ENCODE peak calls at places on chromosomes 6 and 20, in eight cellular contexts. G is PC-9; P is right cardiac atrium; W is psoas muscle; M is ovary; F is mesendoderm; V is A549; Z is CD8-positive, alpha-beta memory T cell. H is an unnamed sample.

GRCh38 chr6:167678102-167679101 is 148.3 kb upstream of the AFDN start:
- DNase-seq in M (peak; percentile 70), G (no peak), F (peak; percentile 52), V (no peak), P (peak; percentile 86), Z (no peak), W (peak; percentile 67), H (no peak)

GRCh38 chr6:19444481-19444880 is 392.7 kb upstream of the ID4 start:
- DNase-seq in G (no peak), W (no peak), P (no peak), V (no peak), Z (no peak), F (no peak), M (no peak), H (no peak)

GRCh38 chr6:117989086-117989485 is 82.0 kb downstream of the SLC35F1 start:
- DNase-seq in G (no peak), V (no peak), M (no peak), W (no peak), P (no peak), F (no peak), Z (no peak), H (no peak)

GRCh38 chr6:133958782-133959181 is 5.8 kb downstream of the TBPL1 start:
- DNase-seq in V (no peak), G (no peak), F (no peak), W (no peak), Z (no peak), P (no peak), M (no peak), H (no peak)

GRCh38 chr20:14617123-14617522 is 279.7 kb upstream of the FLRT3 start:
- DNase-seq in W (no peak), Z (no peak), V (peak; percentile 66), P (no peak), F (no peak), M (no peak), G (no peak), H (no peak)

GRCh38 chr6:36150283-36150682 is 20.0 kb downstream of the MAPK13 start:
- DNase-seq in W (no peak), P (no peak), V (no peak), Z (no peak), G (no peak), M (no peak), F (no peak), H (no peak)

GRCh38 chr6:4664117-4664626 is 112.0 kb upstream of the CDYL start:
- DNase-seq in W (peak; percentile 94), V (no peak), G (no peak), M (peak; percentile 69), Z (no peak), F (no peak), P (peak; percentile 88), H (no peak)

GRCh38 chr6:127484207-127484858 is 25.1 kb upstream of the KIAA0408 start:
- DNase-seq in Z (no peak), M (no peak), V (peak; percentile 23), G (no peak), W (no peak), F (no peak), P (no peak), H (no peak)

GRCh38 chr6:25387921-25388320 is 108.7 kb downstream of the CARMIL1 start:
- DNase-seq in M (no peak), F (no peak), Z (no peak), V (no peak), W (no peak), G (no peak), P (no peak), H (no peak)

GRCh38 chr6:56399250-56399671 is 151.9 kb upstream of the COL21A1 start:
- DNase-seq in G (no peak), F (peak; percentile 61), V (peak; percentile 78), W (no peak), Z (no peak), P (no peak), M (no peak), H (no peak)

GRCh38 chr6:132063204-132063603 is 112.0 kb upstream of the CCN2 start:
- DNase-seq in F (no peak), Z (no peak), V (no peak), P (no peak), W (no peak), M (no peak), G (no peak), H (no peak)

GRCh38 chr6:132061381-132061780 is 110.2 kb upstream of the CCN2 start:
- DNase-seq in F (no peak), P (no peak), M (no peak), Z (no peak), W (no peak), V (no peak), G (no peak), H (no peak)

GRCh38 chr6:132063738-132064137 is 112.6 kb upstream of the CCN2 start:
- DNase-seq in G (peak; percentile 14), Z (no peak), F (peak; percentile 20), W (no peak), P (no peak), M (no peak), V (peak; percentile 73), H (no peak)

GRCh38 chr6:132060591-132060990 is 109.4 kb upstream of the CCN2 start:
- DNase-seq in Z (no peak), F (no peak), W (no peak), P (no peak), G (no peak), V (peak; percentile 14), M (no peak), H (no peak)

GRCh38 chr6:132062626-132063025 is 111.5 kb upstream of the CCN2 start:
- DNase-seq in Z (no peak), P (no peak), F (no peak), V (no peak), M (no peak), G (no peak), W (no peak), H (no peak)
- H3K4me1 ChIP-seq in Z (no peaks in the 10 kb centered on the region), P (no peaks in the 10 kb centered on the region), F (no peaks in the 10 kb centered on the region), V (peaks cover 37% of the 10 kb centered on the region), M (peaks cover 9% of the 10 kb centered on the region), G (peaks cover 6% of the 10 kb centered on the region), W (no peaks in the 10 kb centered on the region), H (peaks cover 42% of the 10 kb centered on the region)

GRCh38 chr6:82246370-82246769 is 1.2 kb downstream of the IBTK start:
- DNase-seq in F (no peak), W (no peak), M (peak; percentile 42), P (no peak), G (no peak), V (no peak), Z (no peak), H (no peak)
- H3K27ac ChIP-seq in F (peak overlapping the region; percentile 97), W (peak overlapping the region; percentile 96), M (peak overlapping the region; percentile 93), P (no peak overlapping the region), G (peak overlapping the region; percentile 89), V (peak overlapping the region; percentile 94), Z (peak overlapping the region; percentile 80), H (peak overlapping the region; percentile 71)

GRCh38 chr6:37207903-37208456 is 38.0 kb downstream of the PIM1 start:
- DNase-seq in W (peak; percentile 85), M (peak; percentile 77), G (peak; percentile 84), Z (peak; percentile 85), F (peak; percentile 93), P (peak; percentile 87), V (peak; percentile 83), H (peak; percentile 78)
- H3K4me1 ChIP-seq in W (no peaks in the 10 kb centered on the region), M (no peaks in the 10 kb centered on the region), G (peaks cover 33% of the 10 kb centered on the region), Z (peaks cover 50% of the 10 kb centered on the region), F (no peaks in the 10 kb centered on the region), P (no peaks in the 10 kb centered on the region), V (peaks cover 29% of the 10 kb centered on the region), H (peaks cover 11% of the 10 kb centered on the region)

DNA sequence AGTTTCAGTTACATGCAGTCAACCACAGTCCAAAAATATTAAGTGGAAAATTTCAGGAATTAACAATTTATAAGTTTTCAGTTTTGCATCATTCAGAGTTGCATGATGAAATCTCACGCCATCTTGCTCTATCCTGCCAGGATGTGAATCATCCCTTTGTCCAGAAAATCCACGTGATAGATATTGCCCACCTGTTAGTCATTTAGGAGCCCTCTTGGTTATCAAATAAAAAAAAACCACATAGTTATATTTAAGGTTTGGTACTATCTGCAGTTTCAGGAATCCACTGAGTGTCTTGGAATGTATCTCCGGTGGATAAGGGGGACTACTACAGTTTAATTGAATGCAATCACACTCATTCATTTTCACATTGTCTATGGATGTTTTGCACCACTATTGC is 1249.0 kb upstream of the CITED2 start:
- DNase-seq in V (peak; percentile 21), M (no peak), Z (no peak), W (no peak), F (no peak), G (no peak), P (no peak), H (no peak)
- H3K27ac ChIP-seq in V (peak overlapping the region; percentile 36), M (no peak overlapping the region), Z (no peak overlapping the region), W (no peak overlapping the region), F (no peak overlapping the region), G (no peak overlapping the region), P (no peak overlapping the region), H (peak overlapping the region; percentile 45)

GRCh38 chr6:144659735-144660246 is 374.7 kb downstream of the UTRN start:
- DNase-seq in Z (no peak), V (no peak), M (no peak), P (no peak), F (no peak), G (no peak), W (no peak), H (no peak)

GRCh38 chr6:144661101-144661806 is 376.1 kb downstream of the UTRN start:
- DNase-seq in Z (no peak), P (no peak), F (peak; percentile 69), W (no peak), G (no peak), V (peak; percentile 51), M (no peak), H (no peak)

GRCh38 chr6:144660545-144660944 is 375.4 kb downstream of the UTRN start:
- DNase-seq in G (no peak), V (no peak), W (no peak), M (no peak), Z (no peak), P (no peak), F (no peak), H (no peak)

GRCh38 chr6:144657691-144658090 is 372.6 kb downstream of the UTRN start:
- DNase-seq in V (peak; percentile 39), M (no peak), P (no peak), F (peak; percentile 46), W (no peak), G (no peak), Z (no peak), H (no peak)

DNA sequence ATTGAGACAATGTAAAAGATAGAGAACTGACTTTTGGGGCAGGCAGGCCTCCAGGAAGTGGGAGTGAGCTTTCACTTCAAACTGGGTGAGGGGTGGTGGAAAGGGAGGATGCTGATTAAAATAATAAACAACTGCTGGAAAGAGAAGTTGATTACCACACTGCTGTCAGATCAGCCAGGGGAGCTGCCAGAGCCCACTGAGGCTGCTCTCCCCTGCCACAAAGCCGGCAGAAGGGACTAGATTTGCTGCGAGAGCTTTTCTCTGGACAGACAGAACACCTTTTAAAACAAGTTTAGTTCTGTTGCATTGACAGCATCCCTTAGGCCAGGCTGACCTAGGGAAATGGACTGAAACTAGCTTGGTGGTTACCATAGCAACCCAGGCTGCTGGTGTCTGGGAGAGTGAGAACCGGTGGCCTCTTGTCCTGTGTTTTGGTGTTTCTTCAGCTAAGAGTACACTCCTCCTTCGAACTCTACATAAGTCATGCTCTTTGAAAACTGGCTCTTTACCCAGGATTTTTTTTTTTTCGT is 374.1 kb downstream of the UTRN start:
- DNase-seq in M (peak; percentile 41), W (no peak), G (no peak), P (no peak), F (peak; percentile 84), V (no peak), Z (no peak), H (no peak)
- H3K4me1 ChIP-seq in M (peaks cover 8% of the 10 kb centered on the region), W (no peaks in the 10 kb centered on the region), G (no peaks in the 10 kb centered on the region), P (peaks cover 9% of the 10 kb centered on the region), F (peaks cover 14% of the 10 kb centered on the region), V (peaks cover 58% of the 10 kb centered on the region), Z (peaks cover 17% of the 10 kb centered on the region), H (peaks cover 17% of the 10 kb centered on the region)

GRCh38 chr20:19861147-19861759 is 103.2 kb downstream of the RIN2 start:
- DNase-seq in M (no peak), V (no peak), W (no peak), F (no peak), Z (no peak), G (no peak), P (no peak), H (no peak)
- H3K27ac ChIP-seq in M (no peak overlapping the region), V (peak overlapping the region; percentile 68), W (no peak overlapping the region), F (no peak overlapping the region), Z (no peak overlapping the region), G (no peak overlapping the region), P (no peak overlapping the region), H (no peak overlapping the region)

H was measured in RWPE2.